ENCODE peak calls at places on chromosome 2, in six cellular contexts. Y is tibial nerve, I is GOT3, X is RPMI7951, H is NCI-H1436, B is Panc1. K is an unnamed sample.

GRCh38 chr2:100713106-100713505 is 106.8 kb upstream of the NPAS2 start:
- DNase-seq in B (no peak), I (no peak), H (no peak), Y (no peak), X (no peak), K (no peak)

GRCh38 chr2:109611467-109612095 is 2.2 kb downstream of the SEPTIN10 start:
- DNase-seq in B (no peak), Y (no peak), I (no peak), X (peak), H (no peak), K (no peak)

GRCh38 chr2:39932198-39932597 is 153.1 kb upstream of the THUMPD2 start:
- DNase-seq in Y (no peak), X (no peak), H (no peak), I (no peak), B (no peak), K (no peak)

GRCh38 chr2:174013310-174013751 is 48.2 kb upstream of the SP3 start:
- DNase-seq in Y (peak), B (no peak), X (peak), I (no peak), H (no peak), K (peak)

GRCh38 chr2:240232961-240233890 is 92.8 kb upstream of the OTOS start:
- DNase-seq in Y (peak), H (peak), I (peak), B (peak), X (peak), K (no peak)

GRCh38 chr2:107285621-107286303 is 399.8 kb upstream of the ST6GAL2 start:
- DNase-seq in I (no peak), B (peak), H (no peak), X (no peak), Y (no peak), K (no peak)

GRCh38 chr2:208929489-208929864 is 494.4 kb upstream of the MAP2 start:
- DNase-seq in B (no peak), X (no peak), I (no peak), H (no peak), Y (no peak), K (no peak)

GRCh38 chr2:215777481-215778044 is 235.8 kb downstream of the MREG start:
- DNase-seq in B (no peak), I (no peak), X (no peak), H (no peak), Y (no peak), K (no peak)

GRCh38 chr2:218805627-218806026 is 23.7 kb downstream of the CYP27A1 start:
- DNase-seq in H (no peak), I (no peak), Y (no peak), X (peak), B (no peak), K (no peak)

GRCh38 chr2:54834721-54835120 is 111.3 kb downstream of the EML6 start:
- DNase-seq in B (no peak), I (no peak), H (no peak), X (no peak), Y (no peak), K (no peak)

GRCh38 chr2:44130441-44130840 is 38.2 kb upstream of the PPM1B start:
- DNase-seq in B (no peak), X (peak), H (no peak), I (no peak), Y (no peak), K (no peak)

GRCh38 chr2:225020157-225020864 is 22.0 kb downstream of the DOCK10 start:
- DNase-seq in I (no peak), X (peak), H (no peak), B (no peak), Y (no peak), K (no peak)

GRCh38 chr2:207711750-207712487 is 479 bp downstream of the CCNYL1 start:
- DNase-seq in B (no peak), Y (peak), H (peak), I (no peak), X (peak), K (peak)

GRCh38 chr2:152383702-152384101 is 48.7 kb downstream of the FMNL2 start:
- DNase-seq in I (no peak), H (no peak), X (no peak), B (no peak), Y (no peak), K (no peak)

GRCh38 chr2:165193178-165193777 is 10.6 kb downstream of the SCN3A start:
- DNase-seq in I (no peak), B (no peak), Y (no peak), H (peak), X (no peak), K (no peak)

GRCh38 chr2:119283873-119284331 is 60.3 kb downstream of the STEAP3 start:
- DNase-seq in X (peak), H (no peak), I (peak), B (no peak), Y (peak), K (peak)

GRCh38 chr2:12816379-12817306 is 99.9 kb downstream of the TRIB2 start:
- DNase-seq in B (no peak), I (no peak), H (no peak), Y (no peak), X (peak), K (no peak)

GRCh38 chr2:161102770-161103450 is 57.3 kb upstream of the TANK start:
- DNase-seq in B (no peak), Y (no peak), H (no peak), X (no peak), I (no peak), K (no peak)

GRCh38 chr2:156986339-156986988 is 271.0 kb upstream of the GALNT5 start:
- DNase-seq in I (no peak), H (no peak), Y (no peak), B (no peak), X (no peak), K (no peak)